ENCODE peak calls at places on chromosomes 2 and 18, in six cellular contexts. T is mucosa of gallbladder, U is left lung, C is amniotic stem cell, K is heart left ventricle, M is mesothelial cell of epicardium. O is an unnamed sample.

GRCh38 chr2:46486441-46486840 is 7.1 kb downstream of the TMEM247 start:
- DNase-seq in U (no peak), M (no peak), K (no peak), T (no peak), C (no peak), O (no peak)

GRCh38 chr2:117786520-117786919 is 28.0 kb upstream of the DDX18 start:
- DNase-seq in C (no peak), M (no peak), U (no peak), K (no peak), T (no peak), O (no peak)

GRCh38 chr2:11530864-11531451 is 2.9 kb upstream of the GREB1 start:
- DNase-seq in U (no peak), C (no peak), T (no peak), K (no peak), M (no peak), O (no peak)

GRCh38 chr18:7566587-7567486 is at the start of gene PTPRM:
- DNase-seq in T (peak; percentile 86), K (peak; percentile 94), U (peak; percentile 84), C (peak; percentile 76), M (peak; percentile 88), O (peak; percentile 14)

GRCh38 chr2:191811807-191812602 is 34.9 kb downstream of the CAVIN2 start:
- DNase-seq in T (peak; percentile 60), C (peak; percentile 16), U (peak; percentile 53), M (peak; percentile 74), K (peak; percentile 53), O (peak; percentile 83)

GRCh38 chr18:3612315-3612714 is 162.3 kb downstream of the TGIF1 start:
- DNase-seq in C (no peak), T (no peak), U (no peak), M (no peak), K (no peak), O (no peak)

GRCh38 chr2:5322414-5322813 is 369.8 kb upstream of the SOX11 start:
- DNase-seq in M (no peak), K (no peak), C (no peak), T (no peak), U (no peak), O (no peak)

GRCh38 chr2:77484026-77484425 is 38.1 kb downstream of the LRRTM4 start:
- DNase-seq in U (no peak), K (no peak), C (no peak), M (no peak), T (no peak), O (no peak)

GRCh38 chr2:187917535-187917934 is 363.3 kb upstream of the TFPI start:
- DNase-seq in U (no peak), K (no peak), T (no peak), M (no peak), C (no peak), O (no peak)

GRCh38 chr2:198928026-198928425 is 529.7 kb downstream of the SATB2 start:
- DNase-seq in C (no peak), K (no peak), M (no peak), T (no peak), U (no peak), O (no peak)

GRCh38 chr2:42110287-42110973 is 58.7 kb upstream of the EML4 start:
- DNase-seq in K (no peak), T (no peak), M (no peak), U (no peak), C (no peak), O (no peak)

GRCh38 chr2:18412980-18413793 is 147.3 kb downstream of the RDH14 start:
- DNase-seq in K (no peak), U (no peak), M (no peak), C (peak; percentile 9), T (no peak), O (no peak)

GRCh38 chr2:209666296-209666695 is 105.3 kb upstream of the UNC80 start:
- DNase-seq in T (no peak), U (no peak), C (no peak), M (no peak), K (no peak), O (no peak)

GRCh38 chr2:74747411-74748080 is 86.4 kb upstream of the HK2 start:
- DNase-seq in K (no peak), U (no peak), T (no peak), M (no peak), C (no peak), O (no peak)

GRCh38 chr2:212536385-212537310 is 2.0 kb downstream of the ERBB4 start:
- DNase-seq in M (peak; percentile 44), K (peak; percentile 8), U (no peak), C (no peak), T (no peak), O (peak; percentile 18)

GRCh38 chr2:55364189-55365055 is 55.2 kb downstream of the CCDC88A start:
- DNase-seq in T (peak; percentile 56), C (peak; percentile 81), U (no peak), M (no peak), K (peak; percentile 46), O (no peak)

GRCh38 chr2:200635251-200635650 is 49.4 kb downstream of the AOX1 start:
- DNase-seq in C (no peak), U (no peak), M (no peak), K (no peak), T (no peak), O (no peak)

GRCh38 chr2:12514631-12515437 is 201.9 kb upstream of the TRIB2 start:
- DNase-seq in K (no peak), T (no peak), M (no peak), C (no peak), U (no peak), O (no peak)

GRCh38 chr2:182715121-182715895 is 749 bp upstream of the DNAJC10 start:
- DNase-seq in K (no peak), C (peak; percentile 52), T (no peak), U (no peak), M (no peak), O (no peak)

GRCh38 chr2:110116033-110116710 is 550 bp upstream of the MALL start:
- DNase-seq in U (no peak), K (peak; percentile 76), C (no peak), M (no peak), T (peak; percentile 43), O (no peak)

GRCh38 chr2:128329607-128330006 is 10.9 kb upstream of the HS6ST1 start:
- DNase-seq in K (no peak), M (no peak), T (no peak), U (no peak), C (no peak), O (no peak)

GRCh38 chr2:181574321-181574720 is 82.6 kb downstream of the CERKL start:
- DNase-seq in C (no peak), U (no peak), M (no peak), T (no peak), K (no peak), O (no peak)

GRCh38 chr2:121596221-121597080 is 52.8 kb downstream of the CLASP1 start:
- DNase-seq in T (peak; percentile 14), U (peak; percentile 50), K (peak; percentile 31), M (no peak), C (peak; percentile 14), O (peak; percentile 13)

GRCh38 chr2:60796573-60797509 is 40.8 kb downstream of the PAPOLG start:
- DNase-seq in K (no peak), C (no peak), U (no peak), M (no peak), T (no peak), O (no peak)

GRCh38 chr18:55585586-55586521 is 2.1 kb downstream of the TCF4 start:
- DNase-seq in C (no peak), M (no peak), U (no peak), K (peak; percentile 27), T (no peak), O (peak; percentile 18)

GRCh38 chr2:65574911-65575444 is 142.6 kb upstream of the SPRED2 start:
- DNase-seq in T (no peak), K (peak; percentile 26), U (no peak), C (no peak), M (no peak), O (no peak)

GRCh38 chr18:13136056-13136688 is 82.4 kb upstream of the LDLRAD4 start:
- DNase-seq in U (no peak), T (no peak), K (no peak), C (no peak), M (no peak), O (no peak)

GRCh38 chr2:236376566-236377244 is 112.5 kb upstream of the ASB18 start:
- DNase-seq in C (no peak), K (no peak), U (no peak), M (no peak), T (no peak), O (no peak)

GRCh38 chr2:157439792-157440186 is 4.1 kb downstream of the CYTIP start:
- DNase-seq in U (no peak), M (no peak), K (no peak), C (no peak), T (no peak), O (no peak)

GRCh38 chr2:88058226-88058625 is 2.6 kb upstream of the KRCC1 start:
- DNase-seq in C (no peak), U (no peak), M (no peak), K (no peak), T (no peak), O (no peak)

GRCh38 chr18:58572181-58572580 is 56.7 kb downstream of the ALPK2 start:
- DNase-seq in U (no peak), T (no peak), C (peak; percentile 90), M (no peak), K (no peak), O (no peak)

GRCh38 chr2:186068154-186068826 is 329.7 kb downstream of the FSIP2 start:
- DNase-seq in K (peak; percentile 59), M (no peak), T (peak; percentile 10), C (no peak), U (no peak), O (no peak)

GRCh38 chr2:43361286-43361685 is 134.9 kb upstream of the ZFP36L2 start:
- DNase-seq in M (no peak), K (no peak), T (no peak), U (no peak), C (no peak), O (no peak)

GRCh38 chr2:170421175-170421687 is 243.3 kb downstream of the MYO3B start:
- DNase-seq in M (no peak), T (no peak), C (no peak), K (no peak), U (no peak), O (no peak)

GRCh38 chr18:73597832-73598615 is 549.6 kb downstream of the FBXO15 start:
- DNase-seq in K (no peak), U (no peak), M (no peak), T (no peak), C (no peak), O (no peak)